ENCODE peak calls at places on chromosome 17, in nine cellular contexts. One of them, this sample, is unnamed.

GRCh38 chr17:44086364-44087311 is 16.1 kb downstream of the G6PC3 start:
- DNase-seq in SK-N-SH: peak
- DNase-seq in K562: peak
- DNase-seq in GM23338: peak
- DNase-seq in GM12878: no peak
- DNase-seq in A549: peak
- DNase-seq in HCT116: peak
- DNase-seq in HL-60: no peak
- DNase-seq in HepG2: peak
- DNase-seq in this sample: no peak

GRCh38 chr17:7972131-7972785 is 30.2 kb upstream of the GUCY2D start:
- DNase-seq in SK-N-SH: no peak
- DNase-seq in K562: no peak
- DNase-seq in GM23338: no peak
- DNase-seq in GM12878: no peak
- DNase-seq in A549: no peak
- DNase-seq in HCT116: no peak
- DNase-seq in HL-60: no peak
- DNase-seq in HepG2: no peak
- DNase-seq in this sample: no peak

GRCh38 chr17:1648582-1649115 is 1.0 kb downstream of the RILP start:
- DNase-seq in SK-N-SH: peak
- DNase-seq in K562: peak
- DNase-seq in GM23338: peak
- DNase-seq in GM12878: peak
- DNase-seq in A549: peak
- DNase-seq in HCT116: peak
- DNase-seq in HL-60: peak
- DNase-seq in HepG2: peak
- DNase-seq in this sample: no peak

GRCh38 chr17:8420041-8420934 is 15.4 kb upstream of the NDEL1 start:
- DNase-seq in SK-N-SH: peak
- DNase-seq in K562: peak
- DNase-seq in GM23338: no peak
- DNase-seq in GM12878: no peak
- DNase-seq in A549: no peak
- DNase-seq in HCT116: no peak
- DNase-seq in HL-60: no peak
- DNase-seq in HepG2: peak
- DNase-seq in this sample: no peak

GRCh38 chr17:43338886-43339516 is 59.8 kb upstream of the ARL4D start:
- DNase-seq in SK-N-SH: no peak
- DNase-seq in K562: no peak
- DNase-seq in GM23338: peak
- DNase-seq in GM12878: no peak
- DNase-seq in A549: no peak
- DNase-seq in HCT116: no peak
- DNase-seq in HL-60: peak
- DNase-seq in HepG2: peak
- DNase-seq in this sample: no peak

GRCh38 chr17:71436479-71436878 is 684.3 kb upstream of the SOX9 start:
- DNase-seq in SK-N-SH: no peak
- DNase-seq in K562: no peak
- DNase-seq in GM23338: no peak
- DNase-seq in GM12878: no peak
- DNase-seq in A549: no peak
- DNase-seq in HCT116: no peak
- DNase-seq in HL-60: no peak
- DNase-seq in HepG2: no peak
- DNase-seq in this sample: no peak

GRCh38 chr17:33560165-33560564 is 267.1 kb upstream of the ASIC2 start:
- DNase-seq in SK-N-SH: no peak
- DNase-seq in K562: no peak
- DNase-seq in GM23338: no peak
- DNase-seq in GM12878: no peak
- DNase-seq in A549: no peak
- DNase-seq in HCT116: no peak
- DNase-seq in HL-60: no peak
- DNase-seq in HepG2: no peak
- DNase-seq in this sample: no peak

GRCh38 chr17:36923814-36924221 is 13.5 kb upstream of the LHX1 start:
- DNase-seq in SK-N-SH: no peak
- DNase-seq in K562: no peak
- DNase-seq in GM23338: no peak
- DNase-seq in GM12878: no peak
- DNase-seq in A549: no peak
- DNase-seq in HCT116: no peak
- DNase-seq in HL-60: no peak
- DNase-seq in HepG2: no peak
- DNase-seq in this sample: no peak

GRCh38 chr17:28228109-28228840 is 90.7 kb upstream of the TMEM97 start:
- DNase-seq in SK-N-SH: peak
- DNase-seq in K562: no peak
- DNase-seq in GM23338: peak
- DNase-seq in GM12878: no peak
- DNase-seq in A549: peak
- DNase-seq in HCT116: no peak
- DNase-seq in HL-60: peak
- DNase-seq in HepG2: no peak
- DNase-seq in this sample: no peak

GRCh38 chr17:28253663-28254062 is 65.3 kb upstream of the TMEM97 start:
- DNase-seq in SK-N-SH: no peak
- DNase-seq in K562: no peak
- DNase-seq in GM23338: no peak
- DNase-seq in GM12878: no peak
- DNase-seq in A549: no peak
- DNase-seq in HCT116: no peak
- DNase-seq in HL-60: no peak
- DNase-seq in HepG2: no peak
- DNase-seq in this sample: no peak

GRCh38 chr17:82601447-82602000 is 46.7 kb downstream of the WDR45B start:
- DNase-seq in SK-N-SH: peak
- DNase-seq in K562: no peak
- DNase-seq in GM23338: no peak
- DNase-seq in GM12878: no peak
- DNase-seq in A549: no peak
- DNase-seq in HCT116: no peak
- DNase-seq in HL-60: no peak
- DNase-seq in HepG2: no peak
- DNase-seq in this sample: no peak

GRCh38 chr17:57004944-57005579 is 27.1 kb downstream of the SCPEP1 start:
- DNase-seq in SK-N-SH: no peak
- DNase-seq in K562: peak
- DNase-seq in GM23338: peak
- DNase-seq in GM12878: peak
- DNase-seq in A549: peak
- DNase-seq in HCT116: no peak
- DNase-seq in HL-60: peak
- DNase-seq in HepG2: no peak
- DNase-seq in this sample: no peak

GRCh38 chr17:3557768-3558583 is at the start of gene TRPV3:
- DNase-seq in SK-N-SH: no peak
- DNase-seq in K562: peak
- DNase-seq in GM23338: no peak
- DNase-seq in GM12878: peak
- DNase-seq in A549: no peak
- DNase-seq in HCT116: peak
- DNase-seq in HL-60: no peak
- DNase-seq in HepG2: no peak
- DNase-seq in this sample: no peak

GRCh38 chr17:39968731-39969130 is 5.9 kb downstream of the GSDMA start:
- DNase-seq in SK-N-SH: no peak
- DNase-seq in K562: no peak
- DNase-seq in GM23338: no peak
- DNase-seq in GM12878: no peak
- DNase-seq in A549: no peak
- DNase-seq in HCT116: no peak
- DNase-seq in HL-60: no peak
- DNase-seq in HepG2: no peak
- DNase-seq in this sample: no peak

DNA sequence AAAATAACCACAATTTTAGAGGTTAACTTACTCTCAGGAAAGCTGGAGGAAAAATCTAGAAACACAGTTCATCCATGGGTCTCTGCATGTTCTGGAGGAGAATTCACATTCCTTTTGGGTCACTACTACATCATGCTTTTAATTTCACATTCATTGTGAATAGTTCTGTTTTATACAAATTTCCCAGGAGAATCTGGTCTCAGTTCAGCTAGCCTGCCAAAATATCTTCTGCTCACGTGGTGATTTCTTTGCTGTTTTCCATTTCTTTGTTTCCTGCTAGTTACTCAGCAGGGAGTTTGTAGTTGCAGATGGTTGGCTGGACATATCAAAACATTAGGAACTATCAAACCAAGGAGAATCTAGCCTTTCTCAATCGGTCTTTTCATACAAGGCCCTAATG is at the start of gene ABCA9:
- DNase-seq in SK-N-SH: no peak
- DNase-seq in K562: no peak
- DNase-seq in GM23338: no peak
- DNase-seq in GM12878: no peak
- DNase-seq in A549: no peak
- DNase-seq in HCT116: no peak
- DNase-seq in HL-60: no peak
- DNase-seq in HepG2: no peak
- DNase-seq in this sample: no peak
- TF ChIP-seq REST in SK-N-SH: no peak
- TF ChIP-seq REST in K562: no peak
- TF ChIP-seq REST in GM23338: no peak
- TF ChIP-seq REST in GM12878: no peak
- TF ChIP-seq REST in A549: no peak
- TF ChIP-seq REST in HCT116: no peak
- TF ChIP-seq REST in HL-60: no peak
- TF ChIP-seq REST in HepG2: no peak
- TF ChIP-seq REST in this sample: no peak

DNA sequence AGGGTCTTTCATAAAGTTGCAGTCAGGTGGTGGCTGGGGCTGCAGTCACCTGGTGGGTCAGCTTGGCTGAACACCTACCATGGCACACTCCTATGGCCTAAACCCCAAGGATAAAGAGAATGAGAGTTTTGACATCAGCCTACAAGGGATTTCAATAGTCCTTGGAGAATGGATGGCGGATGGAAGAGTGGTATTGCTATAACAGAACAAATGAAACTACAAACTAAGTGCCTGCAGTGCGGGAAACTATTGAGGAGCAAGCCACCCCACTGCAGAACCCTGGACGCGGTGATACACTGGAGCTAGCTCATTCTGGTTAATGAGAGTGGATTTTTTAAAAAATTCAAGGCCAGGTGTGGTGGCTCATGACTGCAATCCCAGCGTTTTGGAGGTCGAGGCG is 3.0 kb upstream of the PRPSAP2 start:
- DNase-seq in SK-N-SH: no peak
- DNase-seq in K562: no peak
- DNase-seq in GM23338: no peak
- DNase-seq in GM12878: no peak
- DNase-seq in A549: no peak
- DNase-seq in HCT116: no peak
- DNase-seq in HL-60: no peak
- DNase-seq in HepG2: no peak
- DNase-seq in this sample: no peak
- TF ChIP-seq REST in SK-N-SH: no peak
- TF ChIP-seq REST in K562: no peak
- TF ChIP-seq REST in GM23338: no peak
- TF ChIP-seq REST in GM12878: no peak
- TF ChIP-seq REST in A549: no peak
- TF ChIP-seq REST in HCT116: no peak
- TF ChIP-seq REST in HL-60: no peak
- TF ChIP-seq REST in HepG2: no peak
- TF ChIP-seq REST in this sample: no peak

GRCh38 chr17:75921596-75921995 is 16.9 kb upstream of the MRPL38 start:
- DNase-seq in SK-N-SH: no peak
- DNase-seq in K562: no peak
- DNase-seq in GM23338: no peak
- DNase-seq in GM12878: no peak
- DNase-seq in A549: no peak
- DNase-seq in HCT116: no peak
- DNase-seq in HL-60: no peak
- DNase-seq in HepG2: no peak
- DNase-seq in this sample: no peak

GRCh38 chr17:75925103-75925502 is 15.7 kb downstream of the FBF1 start:
- DNase-seq in SK-N-SH: no peak
- DNase-seq in K562: no peak
- DNase-seq in GM23338: no peak
- DNase-seq in GM12878: no peak
- DNase-seq in A549: no peak
- DNase-seq in HCT116: no peak
- DNase-seq in HL-60: no peak
- DNase-seq in HepG2: no peak
- DNase-seq in this sample: no peak

GRCh38 chr17:75922963-75923874 is 17.6 kb downstream of the FBF1 start:
- DNase-seq in SK-N-SH: no peak
- DNase-seq in K562: no peak
- DNase-seq in GM23338: no peak
- DNase-seq in GM12878: no peak
- DNase-seq in A549: no peak
- DNase-seq in HCT116: no peak
- DNase-seq in HL-60: no peak
- DNase-seq in HepG2: no peak
- DNase-seq in this sample: no peak

GRCh38 chr17:75920045-75920560 is 15.4 kb upstream of the MRPL38 start:
- DNase-seq in SK-N-SH: no peak
- DNase-seq in K562: no peak
- DNase-seq in GM23338: no peak
- DNase-seq in GM12878: no peak
- DNase-seq in A549: no peak
- DNase-seq in HCT116: no peak
- DNase-seq in HL-60: peak
- DNase-seq in HepG2: no peak
- DNase-seq in this sample: no peak

GRCh38 chr17:75922173-75922961 is 17.7 kb upstream of the MRPL38 start:
- DNase-seq in SK-N-SH: no peak
- DNase-seq in K562: no peak
- DNase-seq in GM23338: no peak
- DNase-seq in GM12878: no peak
- DNase-seq in A549: no peak
- DNase-seq in HCT116: no peak
- DNase-seq in HL-60: no peak
- DNase-seq in HepG2: no peak
- DNase-seq in this sample: no peak
- TF ChIP-seq REST in SK-N-SH: no peak
- TF ChIP-seq REST in K562: no peak
- TF ChIP-seq REST in GM23338: no peak
- TF ChIP-seq REST in GM12878: no peak
- TF ChIP-seq REST in A549: no peak
- TF ChIP-seq REST in HCT116: no peak
- TF ChIP-seq REST in HL-60: no peak
- TF ChIP-seq REST in HepG2: no peak
- TF ChIP-seq REST in this sample: no peak

DNA sequence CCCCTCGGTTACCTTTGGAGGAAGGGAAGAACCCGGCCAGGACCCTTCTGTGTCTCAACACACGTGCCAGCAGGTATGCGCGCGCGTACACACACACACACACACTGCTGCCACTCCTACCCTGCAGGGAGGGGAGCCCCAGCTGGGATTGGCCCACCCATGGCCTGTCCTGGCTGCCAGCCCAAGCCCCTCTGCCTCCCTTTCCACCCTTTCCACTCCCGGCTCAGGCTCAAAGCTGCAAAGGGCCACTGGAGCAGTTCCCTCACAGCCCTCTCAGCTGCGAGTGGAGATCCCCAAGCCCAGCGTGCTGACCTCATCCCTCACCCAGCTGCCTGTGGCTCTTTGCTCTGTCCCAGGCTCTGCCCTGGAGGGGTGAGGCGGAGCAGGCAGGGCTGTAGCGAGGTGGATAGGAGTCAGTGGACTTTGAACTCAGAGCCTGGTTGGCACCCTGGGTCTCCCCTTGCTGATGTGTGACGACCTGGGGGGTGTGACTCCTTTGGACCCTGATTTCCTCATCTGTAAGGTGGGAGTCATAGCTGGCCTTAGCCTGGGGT is 14.5 kb downstream of the KIF19 start:
- DNase-seq in SK-N-SH: peak
- DNase-seq in K562: no peak
- DNase-seq in GM23338: no peak
- DNase-seq in GM12878: no peak
- DNase-seq in A549: no peak
- DNase-seq in HCT116: no peak
- DNase-seq in HL-60: no peak
- DNase-seq in HepG2: peak
- DNase-seq in this sample: no peak
- TF ChIP-seq REST in SK-N-SH: no peak
- TF ChIP-seq REST in K562: no peak
- TF ChIP-seq REST in GM23338: no peak
- TF ChIP-seq REST in GM12878: no peak
- TF ChIP-seq REST in A549: no peak
- TF ChIP-seq REST in HCT116: no peak
- TF ChIP-seq REST in HL-60: no peak
- TF ChIP-seq REST in HepG2: no peak
- TF ChIP-seq REST in this sample: no peak